ENCODE peak calls at places on chromosomes 2 and 18, in five cellular contexts. One of them, this sample, is unnamed.

GRCh38 chr2:37877457-37878315 is 47.4 kb upstream of the RMDN2 start:
- DNase-seq in K562: peak; percentile 65
- DNase-seq in HepG2: peak; percentile 62
- DNase-seq in GM12878: no peak
- DNase-seq in A549: peak; percentile 59
- DNase-seq in this sample: peak; percentile 76

GRCh38 chr2:174893018-174893417 is 112.2 kb downstream of the CHN1 start:
- DNase-seq in A549: no peak
- DNase-seq in GM12878: no peak
- DNase-seq in HepG2: no peak
- DNase-seq in K562: no peak
- DNase-seq in this sample: no peak

GRCh38 chr2:76633522-76633921 is 888.7 kb downstream of the LRRTM4 start:
- DNase-seq in GM12878: no peak
- DNase-seq in A549: no peak
- DNase-seq in K562: no peak
- DNase-seq in HepG2: no peak
- DNase-seq in this sample: no peak

GRCh38 chr18:11496561-11497172 is 112.7 kb upstream of the SLC35G4 start:
- DNase-seq in GM12878: no peak
- DNase-seq in HepG2: no peak
- DNase-seq in K562: no peak
- DNase-seq in A549: no peak
- DNase-seq in this sample: no peak

GRCh38 chr2:81007104-81007503 is 702.6 kb upstream of the LRRTM1 start:
- DNase-seq in K562: no peak
- DNase-seq in GM12878: no peak
- DNase-seq in HepG2: no peak
- DNase-seq in A549: no peak
- DNase-seq in this sample: no peak

GRCh38 chr18:24530630-24531111 is 70.2 kb downstream of the HRH4 start:
- DNase-seq in A549: peak; percentile 7
- DNase-seq in K562: no peak
- DNase-seq in HepG2: no peak
- DNase-seq in GM12878: no peak
- DNase-seq in this sample: peak; percentile 65

GRCh38 chr2:235605999-235606715 is 112.3 kb downstream of the AGAP1 start:
- DNase-seq in A549: no peak
- DNase-seq in HepG2: no peak
- DNase-seq in GM12878: no peak
- DNase-seq in K562: no peak
- DNase-seq in this sample: no peak

GRCh38 chr18:12336251-12336650 is 28.2 kb downstream of the TUBB6 start:
- DNase-seq in A549: no peak
- DNase-seq in K562: no peak
- DNase-seq in GM12878: no peak
- DNase-seq in HepG2: no peak
- DNase-seq in this sample: no peak

GRCh38 chr2:127901339-127902072 is 15.8 kb upstream of the AMMECR1L start:
- DNase-seq in K562: no peak
- DNase-seq in A549: no peak
- DNase-seq in GM12878: no peak
- DNase-seq in HepG2: no peak
- DNase-seq in this sample: no peak

GRCh38 chr18:37188016-37188791 is 359.3 kb downstream of the KIAA1328 start:
- DNase-seq in K562: no peak
- DNase-seq in GM12878: no peak
- DNase-seq in HepG2: no peak
- DNase-seq in A549: no peak
- DNase-seq in this sample: no peak

GRCh38 chr2:216690451-216691209 is 4.7 kb downstream of the IGFBP5 start:
- DNase-seq in K562: no peak
- DNase-seq in HepG2: no peak
- DNase-seq in GM12878: no peak
- DNase-seq in A549: no peak
- DNase-seq in this sample: no peak

GRCh38 chr2:13819896-13820295 is 812.6 kb upstream of the LRATD1 start:
- DNase-seq in GM12878: no peak
- DNase-seq in K562: no peak
- DNase-seq in A549: no peak
- DNase-seq in HepG2: no peak
- DNase-seq in this sample: no peak

GRCh38 chr2:9832586-9832985 is 10.7 kb upstream of the TAF1B start:
- DNase-seq in GM12878: no peak
- DNase-seq in K562: no peak
- DNase-seq in HepG2: no peak
- DNase-seq in A549: no peak
- DNase-seq in this sample: no peak

GRCh38 chr2:181348091-181348837 is 108.9 kb upstream of the ITGA4 start:
- DNase-seq in K562: no peak
- DNase-seq in GM12878: peak; percentile 66
- DNase-seq in HepG2: no peak
- DNase-seq in A549: no peak
- DNase-seq in this sample: no peak

GRCh38 chr2:11169333-11169732 is 14.1 kb downstream of the SLC66A3 start:
- DNase-seq in A549: no peak
- DNase-seq in GM12878: no peak
- DNase-seq in K562: no peak
- DNase-seq in HepG2: peak; percentile 45
- DNase-seq in this sample: no peak

GRCh38 chr2:4354678-4355077 is 651.3 kb downstream of the DCDC2C start:
- DNase-seq in K562: peak; percentile 15
- DNase-seq in GM12878: no peak
- DNase-seq in HepG2: peak; percentile 28
- DNase-seq in A549: peak; percentile 39
- DNase-seq in this sample: peak; percentile 56

GRCh38 chr2:237280235-237280634 is 133.7 kb downstream of the COL6A3 start:
- DNase-seq in GM12878: no peak
- DNase-seq in HepG2: no peak
- DNase-seq in K562: no peak
- DNase-seq in A549: no peak
- DNase-seq in this sample: no peak

GRCh38 chr2:68318686-68319396 is 908 bp downstream of the CNRIP1 start:
- DNase-seq in HepG2: no peak
- DNase-seq in A549: peak; percentile 6
- DNase-seq in GM12878: no peak
- DNase-seq in K562: no peak
- DNase-seq in this sample: no peak

GRCh38 chr2:363823-364470 is 76.1 kb upstream of the ALKAL2 start:
- DNase-seq in K562: no peak
- DNase-seq in GM12878: no peak
- DNase-seq in A549: no peak
- DNase-seq in HepG2: no peak
- DNase-seq in this sample: no peak

GRCh38 chr18:2545155-2545554 is 26.1 kb downstream of the METTL4 start:
- DNase-seq in GM12878: no peak
- DNase-seq in HepG2: no peak
- DNase-seq in K562: no peak
- DNase-seq in A549: no peak
- DNase-seq in this sample: no peak

GRCh38 chr2:64143154-64144056 is 815 bp downstream of the PELI1 start:
- DNase-seq in K562: peak; percentile 41
- DNase-seq in A549: peak; percentile 28
- DNase-seq in GM12878: no peak
- DNase-seq in HepG2: peak; percentile 21
- DNase-seq in this sample: peak; percentile 67

GRCh38 chr2:228541794-228542193 is 360.3 kb upstream of the SPHKAP start:
- DNase-seq in HepG2: no peak
- DNase-seq in A549: no peak
- DNase-seq in GM12878: no peak
- DNase-seq in K562: no peak
- DNase-seq in this sample: no peak

GRCh38 chr2:134736167-134736885 is 17.5 kb upstream of the TMEM163 start:
- DNase-seq in A549: no peak
- DNase-seq in GM12878: no peak
- DNase-seq in K562: no peak
- DNase-seq in HepG2: no peak
- DNase-seq in this sample: peak; percentile 50

GRCh38 chr18:24268784-24269550 is 128.7 kb downstream of the OSBPL1A start:
- DNase-seq in A549: no peak
- DNase-seq in K562: no peak
- DNase-seq in HepG2: no peak
- DNase-seq in GM12878: no peak
- DNase-seq in this sample: no peak

GRCh38 chr2:138391956-138392355 is 109.6 kb upstream of the SPOPL start:
- DNase-seq in HepG2: no peak
- DNase-seq in K562: no peak
- DNase-seq in GM12878: no peak
- DNase-seq in A549: no peak
- DNase-seq in this sample: no peak

GRCh38 chr2:156935611-156936010 is 321.9 kb upstream of the GALNT5 start:
- DNase-seq in HepG2: no peak
- DNase-seq in K562: no peak
- DNase-seq in A549: no peak
- DNase-seq in GM12878: no peak
- DNase-seq in this sample: no peak

GRCh38 chr2:207133862-207134519 is 31.8 kb downstream of the KLF7 start:
- DNase-seq in K562: no peak
- DNase-seq in GM12878: no peak
- DNase-seq in A549: peak; percentile 39
- DNase-seq in HepG2: no peak
- DNase-seq in this sample: peak; percentile 42

DNA sequence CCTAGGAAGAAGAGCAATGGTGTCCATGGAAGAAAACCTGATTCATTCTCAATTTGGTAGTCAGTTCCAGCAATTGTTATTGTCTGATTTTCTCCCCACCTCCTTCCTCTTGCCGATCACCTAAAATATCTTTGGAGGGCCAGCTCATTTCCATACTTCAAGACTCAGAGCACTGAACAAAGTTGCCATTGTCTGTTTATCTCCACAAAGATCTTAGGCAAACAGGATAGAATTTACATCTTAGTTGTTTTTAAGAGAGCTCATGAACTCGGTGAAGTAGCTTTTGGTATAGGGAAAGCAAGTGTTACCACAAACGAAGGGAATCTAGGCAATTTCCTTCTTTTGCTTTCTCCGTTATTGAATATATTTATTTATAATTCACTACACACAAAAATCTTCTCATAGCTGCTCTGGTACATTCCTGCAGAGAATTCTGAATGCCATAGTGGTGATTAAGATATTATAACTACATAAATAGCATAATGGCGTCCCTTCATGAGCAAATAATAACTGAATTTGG is 41.5 kb upstream of the CHST9 start:
- DNase-seq in GM12878: no peak
- DNase-seq in K562: no peak
- DNase-seq in HepG2: no peak
- DNase-seq in A549: no peak
- DNase-seq in this sample: no peak
- TF ChIP-seq MAX in GM12878: no peak
- TF ChIP-seq MAX in K562: no peak
- TF ChIP-seq MAX in HepG2: no peak
- TF ChIP-seq MAX in A549: no peak
- TF ChIP-seq MAX in this sample: no peak

GRCh38 chr18:69435000-69435399 is 34.3 kb downstream of the DOK6 start:
- DNase-seq in GM12878: no peak
- DNase-seq in A549: no peak
- DNase-seq in HepG2: no peak
- DNase-seq in K562: no peak
- DNase-seq in this sample: no peak
- H3K4me3 ChIP-seq in GM12878: no peak overlapping the region
- H3K4me3 ChIP-seq in A549: no peak overlapping the region
- H3K4me3 ChIP-seq in HepG2: no peak overlapping the region
- H3K4me3 ChIP-seq in K562: no peak overlapping the region
- H3K4me3 ChIP-seq in this sample: no peak overlapping the region

GRCh38 chr2:205629021-205629817 is 53.1 kb upstream of the NRP2 start:
- DNase-seq in HepG2: no peak
- DNase-seq in GM12878: no peak
- DNase-seq in K562: no peak
- DNase-seq in A549: no peak
- DNase-seq in this sample: no peak
- TF ChIP-seq MYC in HepG2: no peak
- TF ChIP-seq MYC in GM12878: no peak
- TF ChIP-seq MYC in K562: no peak
- TF ChIP-seq MYC in A549: no peak
- TF ChIP-seq MYC in this sample: no peak

DNA sequence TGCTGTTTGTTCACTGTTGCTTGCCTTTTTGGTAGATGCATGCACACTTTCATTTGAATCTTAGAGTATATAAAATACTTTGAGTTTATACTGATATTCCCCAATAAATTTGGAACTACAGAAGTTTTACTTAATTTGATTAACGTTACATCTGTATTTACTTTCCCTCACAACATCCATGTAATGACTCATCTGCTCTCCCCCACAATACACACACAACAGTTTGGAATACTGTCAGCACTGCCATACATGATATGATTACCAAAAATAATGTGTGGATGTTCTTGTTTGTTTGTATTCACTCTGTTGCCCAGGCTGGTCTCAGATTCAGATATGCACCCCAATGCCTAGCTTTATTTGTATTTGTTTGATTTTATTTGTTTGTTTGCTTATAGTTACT is 144.2 kb downstream of the WDR7 start:
- DNase-seq in HepG2: no peak
- DNase-seq in K562: no peak
- DNase-seq in GM12878: no peak
- DNase-seq in A549: no peak
- DNase-seq in this sample: no peak
- TF ChIP-seq MAX in HepG2: no peak
- TF ChIP-seq MAX in K562: no peak
- TF ChIP-seq MAX in GM12878: no peak
- TF ChIP-seq MAX in A549: no peak
- TF ChIP-seq MAX in this sample: no peak